ENCODE peak calls at places on chromosomes 4 and X, in six cellular contexts. One of them, this sample, is unnamed.

GRCh38 chrX:13074297-13075262 is 30.2 kb upstream of the FAM9C start:
- DNase-seq in HCT116: no peak
- DNase-seq in neural progenitor cell: no peak
- DNase-seq in SK-N-SH: no peak
- DNase-seq in GM23248: no peak
- DNase-seq in MM.1S: no peak
- DNase-seq in this sample: no peak

GRCh38 chr4:41751325-41752061 is 3.0 kb upstream of the PHOX2B start:
- DNase-seq in MM.1S: no peak
- DNase-seq in neural progenitor cell: peak; percentile 65
- DNase-seq in GM23248: no peak
- DNase-seq in HCT116: no peak
- DNase-seq in SK-N-SH: peak; percentile 78
- DNase-seq in this sample: no peak

GRCh38 chrX:12974797-12975669 is at the start of gene TMSB4X:
- DNase-seq in MM.1S: peak; percentile 71
- DNase-seq in HCT116: no peak
- DNase-seq in neural progenitor cell: peak; percentile 95
- DNase-seq in SK-N-SH: peak; percentile 84
- DNase-seq in GM23248: peak; percentile 88
- DNase-seq in this sample: peak; percentile 81

GRCh38 chr4:98260047-98260578 is 1.1 kb upstream of the RAP1GDS1 start:
- DNase-seq in MM.1S: no peak
- DNase-seq in GM23248: no peak
- DNase-seq in SK-N-SH: peak; percentile 73
- DNase-seq in HCT116: peak; percentile 7
- DNase-seq in neural progenitor cell: peak; percentile 75
- DNase-seq in this sample: peak; percentile 19

GRCh38 chr4:184349283-184350039 is 124.9 kb downstream of the IRF2 start:
- DNase-seq in MM.1S: peak; percentile 2
- DNase-seq in GM23248: no peak
- DNase-seq in neural progenitor cell: no peak
- DNase-seq in SK-N-SH: no peak
- DNase-seq in HCT116: no peak
- DNase-seq in this sample: no peak

GRCh38 chrX:43785930-43786591 is 96.2 kb downstream of the MAOB start:
- DNase-seq in SK-N-SH: no peak
- DNase-seq in MM.1S: no peak
- DNase-seq in GM23248: no peak
- DNase-seq in neural progenitor cell: no peak
- DNase-seq in HCT116: no peak
- DNase-seq in this sample: no peak

GRCh38 chr4:174144081-174144480 is 139.4 kb downstream of the FBXO8 start:
- DNase-seq in SK-N-SH: no peak
- DNase-seq in neural progenitor cell: no peak
- DNase-seq in MM.1S: no peak
- DNase-seq in GM23248: no peak
- DNase-seq in HCT116: no peak
- DNase-seq in this sample: no peak

GRCh38 chr4:144179152-144179739 is 38.7 kb upstream of the GYPA start:
- DNase-seq in MM.1S: no peak
- DNase-seq in GM23248: no peak
- DNase-seq in neural progenitor cell: no peak
- DNase-seq in SK-N-SH: no peak
- DNase-seq in HCT116: no peak
- DNase-seq in this sample: no peak

GRCh38 chr4:189785257-189785656 is 155.4 kb upstream of the FRG1 start:
- DNase-seq in MM.1S: no peak
- DNase-seq in GM23248: no peak
- DNase-seq in SK-N-SH: no peak
- DNase-seq in HCT116: no peak
- DNase-seq in neural progenitor cell: peak; percentile 55
- DNase-seq in this sample: no peak

DNA sequence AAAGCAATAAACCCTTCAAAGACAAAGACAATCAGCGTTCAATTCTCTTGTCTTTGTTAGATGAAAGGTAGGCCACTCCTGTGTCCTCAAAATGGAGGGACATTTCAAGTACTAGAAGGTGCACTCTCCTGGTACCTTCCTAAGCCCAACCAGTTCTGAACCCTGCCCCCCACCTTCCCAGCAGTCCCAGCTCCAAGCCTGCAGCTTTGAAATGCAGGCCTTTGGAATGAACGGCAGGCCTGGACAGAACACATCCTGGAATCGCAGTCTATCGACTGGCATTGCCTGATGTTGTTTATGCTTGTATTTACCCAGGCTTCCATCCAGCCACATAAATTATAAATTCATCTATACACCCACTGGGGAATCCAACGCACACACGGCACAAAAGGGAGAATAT is 47.4 kb downstream of the RASGEF1B start:
- DNase-seq in HCT116: no peak
- DNase-seq in GM23248: no peak
- DNase-seq in SK-N-SH: no peak
- DNase-seq in neural progenitor cell: no peak
- DNase-seq in MM.1S: no peak
- DNase-seq in this sample: no peak
- H3K9ac ChIP-seq in HCT116: no peak overlapping the region
- H3K9ac ChIP-seq in GM23248: no peak overlapping the region
- H3K9ac ChIP-seq in SK-N-SH: no peak overlapping the region
- H3K9ac ChIP-seq in neural progenitor cell: no peak overlapping the region
- H3K9ac ChIP-seq in MM.1S: no peak overlapping the region
- H3K9ac ChIP-seq in this sample: no peak overlapping the region

GRCh38 chrX:31588355-31588754 is 516.5 kb upstream of the FTHL17 start:
- DNase-seq in HCT116: no peak
- DNase-seq in SK-N-SH: no peak
- DNase-seq in neural progenitor cell: no peak
- DNase-seq in GM23248: no peak
- DNase-seq in MM.1S: no peak
- DNase-seq in this sample: no peak

GRCh38 chrX:31593353-31593752 is 521.5 kb upstream of the FTHL17 start:
- DNase-seq in SK-N-SH: no peak
- DNase-seq in GM23248: no peak
- DNase-seq in MM.1S: no peak
- DNase-seq in neural progenitor cell: no peak
- DNase-seq in HCT116: no peak
- DNase-seq in this sample: no peak

GRCh38 chrX:31591355-31591754 is 519.5 kb upstream of the FTHL17 start:
- DNase-seq in HCT116: no peak
- DNase-seq in GM23248: no peak
- DNase-seq in SK-N-SH: no peak
- DNase-seq in neural progenitor cell: no peak
- DNase-seq in MM.1S: no peak
- DNase-seq in this sample: no peak

GRCh38 chrX:31589503-31589902 is 517.7 kb upstream of the FTHL17 start:
- DNase-seq in GM23248: no peak
- DNase-seq in MM.1S: no peak
- DNase-seq in HCT116: no peak
- DNase-seq in neural progenitor cell: no peak
- DNase-seq in SK-N-SH: no peak
- DNase-seq in this sample: no peak

GRCh38 chrX:31590581-31591113 is 518.8 kb upstream of the FTHL17 start:
- DNase-seq in MM.1S: no peak
- DNase-seq in SK-N-SH: no peak
- DNase-seq in GM23248: peak; percentile 74
- DNase-seq in HCT116: no peak
- DNase-seq in neural progenitor cell: no peak
- DNase-seq in this sample: peak; percentile 11
- TF ChIP-seq EZH2phosphoT487 in MM.1S: no peak
- TF ChIP-seq EZH2phosphoT487 in SK-N-SH: no peak
- TF ChIP-seq EZH2phosphoT487 in GM23248: no peak
- TF ChIP-seq EZH2phosphoT487 in HCT116: no peak
- TF ChIP-seq EZH2phosphoT487 in neural progenitor cell: no peak
- TF ChIP-seq EZH2phosphoT487 in this sample: no peak

DNA sequence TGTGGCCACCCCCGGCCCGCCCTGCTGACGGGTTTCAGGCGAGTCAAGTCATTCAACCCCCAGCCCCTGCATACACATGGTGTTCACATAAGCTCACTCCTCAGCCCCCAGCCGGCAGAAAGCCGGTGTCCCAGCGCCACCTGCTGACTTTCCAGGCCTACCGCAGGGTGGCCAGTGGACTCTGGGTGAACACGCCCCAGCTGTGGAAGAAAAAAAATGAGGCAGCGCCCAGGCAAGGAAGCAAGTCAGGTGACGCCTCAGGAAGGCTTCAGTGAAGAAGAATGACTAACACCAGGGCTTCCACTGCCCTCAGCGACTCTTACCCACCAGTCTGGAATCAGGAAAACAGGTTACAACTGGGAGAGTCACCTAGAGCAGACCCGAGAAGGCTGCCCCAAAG is 15.8 kb downstream of the BCAP31 start:
- DNase-seq in MM.1S: no peak
- DNase-seq in GM23248: peak; percentile 79
- DNase-seq in SK-N-SH: peak; percentile 83
- DNase-seq in HCT116: no peak
- DNase-seq in neural progenitor cell: peak; percentile 75
- DNase-seq in this sample: peak; percentile 90
- H3K4me3 ChIP-seq in MM.1S: no peak overlapping the region
- H3K4me3 ChIP-seq in GM23248: no peak overlapping the region
- H3K4me3 ChIP-seq in SK-N-SH: no peak overlapping the region
- H3K4me3 ChIP-seq in HCT116: no peak overlapping the region
- H3K4me3 ChIP-seq in neural progenitor cell: no peak overlapping the region
- H3K4me3 ChIP-seq in this sample: no peak overlapping the region

DNA sequence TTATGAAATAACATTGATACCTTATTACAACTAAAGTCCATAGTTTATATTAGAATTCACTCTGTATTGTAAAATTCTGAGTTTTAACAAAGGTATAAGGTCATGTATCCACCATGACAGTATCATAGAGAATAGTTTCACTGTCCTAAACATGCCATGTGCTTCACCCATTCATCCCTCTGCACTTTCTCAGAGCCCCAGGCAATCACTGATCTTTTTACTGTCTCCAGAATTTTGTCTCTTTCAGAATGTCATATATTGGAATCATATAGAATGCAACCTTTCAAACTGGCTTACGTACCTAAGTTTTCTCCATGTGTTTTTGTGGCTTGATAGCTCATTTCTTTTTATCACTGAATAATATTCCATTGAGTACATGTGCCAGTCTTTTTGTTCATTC is 33.9 kb downstream of the SNCA start:
- DNase-seq in neural progenitor cell: no peak
- DNase-seq in SK-N-SH: no peak
- DNase-seq in HCT116: no peak
- DNase-seq in GM23248: no peak
- DNase-seq in MM.1S: no peak
- DNase-seq in this sample: no peak
- H3K9ac ChIP-seq in neural progenitor cell: no peak overlapping the region
- H3K9ac ChIP-seq in SK-N-SH: no peak overlapping the region
- H3K9ac ChIP-seq in HCT116: no peak overlapping the region
- H3K9ac ChIP-seq in GM23248: no peak overlapping the region
- H3K9ac ChIP-seq in MM.1S: no peak overlapping the region
- H3K9ac ChIP-seq in this sample: no peak overlapping the region

GRCh38 chrX:110015027-110015426 is 12.1 kb downstream of the TMEM164 start:
- DNase-seq in SK-N-SH: no peak
- DNase-seq in HCT116: no peak
- DNase-seq in neural progenitor cell: no peak
- DNase-seq in MM.1S: no peak
- DNase-seq in GM23248: no peak
- DNase-seq in this sample: no peak
- TF ChIP-seq EZH2phosphoT487 in SK-N-SH: no peak
- TF ChIP-seq EZH2phosphoT487 in HCT116: no peak
- TF ChIP-seq EZH2phosphoT487 in neural progenitor cell: no peak
- TF ChIP-seq EZH2phosphoT487 in MM.1S: no peak
- TF ChIP-seq EZH2phosphoT487 in GM23248: no peak
- TF ChIP-seq EZH2phosphoT487 in this sample: no peak

DNA sequence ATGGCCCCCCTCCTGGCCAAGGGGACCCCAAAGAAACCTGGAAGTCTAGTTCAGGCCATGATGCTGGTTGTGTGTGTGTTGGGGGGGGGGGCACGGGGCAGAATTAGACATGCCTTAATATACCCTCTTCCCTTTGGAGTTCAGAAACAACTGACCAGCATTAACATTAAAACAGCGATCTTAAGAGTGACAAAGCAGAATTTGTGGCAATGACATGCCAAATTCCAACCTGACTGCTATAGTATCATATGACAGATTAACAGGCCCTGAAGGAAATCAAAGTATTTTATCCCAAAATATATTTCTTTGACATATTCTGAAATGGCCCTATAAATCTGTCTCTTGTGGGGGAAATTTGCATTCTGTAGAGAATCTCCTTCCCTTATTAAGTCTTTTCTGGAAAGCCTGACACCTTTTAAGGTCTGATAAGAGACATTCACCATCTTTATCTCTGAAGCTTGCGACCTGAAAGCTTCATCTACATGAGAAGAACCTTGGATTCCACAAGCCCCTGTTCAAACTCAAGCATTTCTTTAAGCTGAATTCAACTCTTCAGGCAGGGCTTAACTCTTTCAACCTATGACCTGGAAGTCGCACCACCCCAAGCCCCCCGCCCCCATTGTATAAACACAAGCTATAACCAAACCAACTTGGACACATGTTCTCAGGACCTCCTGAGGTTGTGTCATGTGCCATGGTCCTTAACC is 40.2 kb downstream of the ABCB7 start:
- DNase-seq in neural progenitor cell: no peak
- DNase-seq in MM.1S: no peak
- DNase-seq in GM23248: no peak
- DNase-seq in SK-N-SH: no peak
- DNase-seq in HCT116: no peak
- DNase-seq in this sample: no peak
- H3K4me3 ChIP-seq in neural progenitor cell: no peak overlapping the region
- H3K4me3 ChIP-seq in MM.1S: no peak overlapping the region
- H3K4me3 ChIP-seq in GM23248: no peak overlapping the region
- H3K4me3 ChIP-seq in SK-N-SH: no peak overlapping the region
- H3K4me3 ChIP-seq in HCT116: no peak overlapping the region
- H3K4me3 ChIP-seq in this sample: no peak overlapping the region

GRCh38 chr4:82469776-82470345 is 39.5 kb downstream of the ENOPH1 start:
- DNase-seq in GM23248: peak; percentile 80
- DNase-seq in MM.1S: no peak
- DNase-seq in HCT116: no peak
- DNase-seq in neural progenitor cell: no peak
- DNase-seq in SK-N-SH: no peak
- DNase-seq in this sample: no peak
- H3K9ac ChIP-seq in GM23248: no peak overlapping the region
- H3K9ac ChIP-seq in MM.1S: no peak overlapping the region
- H3K9ac ChIP-seq in HCT116: no peak overlapping the region
- H3K9ac ChIP-seq in neural progenitor cell: no peak overlapping the region
- H3K9ac ChIP-seq in SK-N-SH: no peak overlapping the region
- H3K9ac ChIP-seq in this sample: no peak overlapping the region

DNA sequence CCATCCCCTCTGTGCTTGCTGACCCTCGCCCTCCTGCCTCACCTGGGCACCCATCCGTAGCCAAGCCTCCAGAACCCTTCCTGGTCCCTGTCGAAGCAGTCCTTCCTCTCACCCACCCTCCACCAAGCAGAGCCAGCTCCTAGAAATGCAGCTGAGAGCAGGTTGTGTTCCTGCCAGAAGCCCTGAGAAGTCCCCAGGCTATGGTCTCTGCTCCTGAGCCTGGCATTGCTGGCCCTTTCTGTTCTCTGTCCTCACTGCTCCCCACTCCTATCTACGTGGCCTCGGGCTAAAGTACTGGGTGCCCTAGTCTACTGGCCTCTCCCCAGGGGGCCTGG is 2.1 kb upstream of the CPZ start:
- DNase-seq in neural progenitor cell: no peak
- DNase-seq in MM.1S: no peak
- DNase-seq in HCT116: no peak
- DNase-seq in SK-N-SH: no peak
- DNase-seq in GM23248: no peak
- DNase-seq in this sample: no peak
- TF ChIP-seq EZH2phosphoT487 in neural progenitor cell: no peak
- TF ChIP-seq EZH2phosphoT487 in MM.1S: no peak
- TF ChIP-seq EZH2phosphoT487 in HCT116: no peak
- TF ChIP-seq EZH2phosphoT487 in SK-N-SH: no peak
- TF ChIP-seq EZH2phosphoT487 in GM23248: no peak
- TF ChIP-seq EZH2phosphoT487 in this sample: no peak

GRCh38 chr4:114598191-114599121 is at the start of gene UGT8:
- DNase-seq in HCT116: peak; percentile 35
- DNase-seq in MM.1S: no peak
- DNase-seq in SK-N-SH: peak; percentile 77
- DNase-seq in GM23248: peak; percentile 44
- DNase-seq in neural progenitor cell: peak; percentile 87
- DNase-seq in this sample: peak; percentile 34
- H3K4me3 ChIP-seq in HCT116: peak within 1 kb of the TSS; percentile 77
- H3K4me3 ChIP-seq in MM.1S: peak within 1 kb of the TSS; percentile 58
- H3K4me3 ChIP-seq in SK-N-SH: peak within 1 kb of the TSS; percentile 43
- H3K4me3 ChIP-seq in GM23248: peak within 1 kb of the TSS; percentile 69
- H3K4me3 ChIP-seq in neural progenitor cell: peak within 1 kb of the TSS; percentile 81
- H3K4me3 ChIP-seq in this sample: peak within 1 kb of the TSS; percentile 68

GRCh38 chr4:169015237-169015636 is 5.2 kb upstream of the CBR4 start:
- DNase-seq in neural progenitor cell: no peak
- DNase-seq in GM23248: peak; percentile 19
- DNase-seq in SK-N-SH: no peak
- DNase-seq in HCT116: no peak
- DNase-seq in MM.1S: no peak
- DNase-seq in this sample: no peak
- H3K9ac ChIP-seq in neural progenitor cell: no peak overlapping the region
- H3K9ac ChIP-seq in GM23248: peak overlapping the region; percentile 35
- H3K9ac ChIP-seq in SK-N-SH: no peak overlapping the region
- H3K9ac ChIP-seq in HCT116: no peak overlapping the region
- H3K9ac ChIP-seq in MM.1S: no peak overlapping the region
- H3K9ac ChIP-seq in this sample: peak overlapping the region; percentile 32

This sample was measured in PC-3.